ENCODE peak calls at places on chromosome 7, in ten cellular contexts. S is HCT116; J is brain microvascular endothelial cell; T is hepatic stellate cell; H is lung microvascular endothelial cell; K is activated CD8-positive, alpha-beta memory T cell treated with anti-CD3 and anti-CD28 coated beads for 1 hour; B is activated gamma-delta T cell treated with Interleukin-2 at 50 U/mL for 16 hours; Z is trophoblast cell; P is WERI-Rb-1; G is pancreas. E is an unnamed sample.

GRCh38 chr7:147539685-147540084 is 1050.9 kb upstream of the C7orf33 start:
- DNase-seq in S (no peak), J (no peak), T (no peak), H (no peak), K (no peak), B (no peak), Z (no peak), P (no peak), G (no peak), E (no peak)

GRCh38 chr7:121084748-121085336 is 96.3 kb downstream of the CPED1 start:
- DNase-seq in S (no peak), J (peak; percentile 93), T (peak; percentile 22), H (peak; percentile 19), K (no peak), B (no peak), Z (peak; percentile 75), P (no peak), G (no peak), E (no peak)

GRCh38 chr7:17663056-17663675 is 277.1 kb downstream of the SNX13 start:
- DNase-seq in S (no peak), J (peak; percentile 72), T (peak; percentile 52), H (no peak), K (no peak), B (no peak), Z (no peak), P (no peak), G (no peak), E (no peak)

GRCh38 chr7:33444501-33444900 is 315.1 kb downstream of the BBS9 start:
- DNase-seq in S (no peak), J (no peak), T (no peak), H (no peak), K (no peak), B (no peak), Z (no peak), P (no peak), G (no peak), E (no peak)

GRCh38 chr7:1227814-1228534 is 4.7 kb upstream of the UNCX start:
- DNase-seq in S (no peak), J (no peak), T (no peak), H (no peak), K (no peak), B (no peak), Z (no peak), P (no peak), G (no peak), E (no peak)

GRCh38 chr7:73353243-73353642 is 25.3 kb downstream of the FKBP6 start:
- DNase-seq in S (no peak), J (no peak), T (no peak), H (no peak), K (no peak), B (no peak), Z (no peak), P (no peak), G (no peak), E (no peak)

GRCh38 chr7:4017081-4017480 is 665.0 kb upstream of the FOXK1 start:
- DNase-seq in S (no peak), J (no peak), T (no peak), H (no peak), K (no peak), B (no peak), Z (no peak), P (no peak), G (no peak), E (no peak)

GRCh38 chr7:134016942-134017303 is 110.2 kb upstream of the LRGUK start:
- DNase-seq in S (no peak), J (no peak), T (no peak), H (no peak), K (no peak), B (no peak), Z (no peak), P (no peak), G (no peak), E (no peak)

GRCh38 chr7:24573554-24574338 is 494 bp downstream of the PALS2 start:
- DNase-seq in S (no peak), J (peak; percentile 62), T (peak; percentile 52), H (peak; percentile 46), K (peak; percentile 24), B (peak; percentile 23), Z (peak; percentile 15), P (peak; percentile 51), G (peak; percentile 42), E (no peak)

GRCh38 chr7:88358534-88358838 is 51.8 kb upstream of the STEAP4 start:
- DNase-seq in S (no peak), J (no peak), T (no peak), H (no peak), K (no peak), B (no peak), Z (no peak), P (no peak), G (no peak), E (no peak)

GRCh38 chr7:154867068-154867467 is 135.9 kb downstream of the PAXIP1 start:
- DNase-seq in S (no peak), J (no peak), T (no peak), H (no peak), K (no peak), B (no peak), Z (no peak), P (no peak), G (no peak), E (no peak)

GRCh38 chr7:25028370-25028971 is 48.5 kb upstream of the OSBPL3 start:
- DNase-seq in S (no peak), J (peak; percentile 76), T (peak; percentile 74), H (peak; percentile 92), K (no peak), B (no peak), Z (peak; percentile 68), P (no peak), G (no peak), E (no peak)

GRCh38 chr7:96308950-96309263 is 13.0 kb downstream of the SLC25A13 start:
- DNase-seq in S (no peak), J (no peak), T (no peak), H (no peak), K (no peak), B (no peak), Z (no peak), P (no peak), G (no peak), E (no peak)

GRCh38 chr7:101924171-101924570 is 106.7 kb downstream of the CUX1 start:
- DNase-seq in S (peak; percentile 66), J (peak; percentile 81), T (peak; percentile 82), H (peak; percentile 75), K (no peak), B (no peak), Z (peak; percentile 32), P (no peak), G (no peak), E (no peak)

GRCh38 chr7:44220046-44220720 is 19.4 kb downstream of the YKT6 start:
- DNase-seq in S (no peak), J (no peak), T (no peak), H (no peak), K (no peak), B (no peak), Z (no peak), P (no peak), G (no peak), E (no peak)

GRCh38 chr7:25360471-25360870 is 132.2 kb upstream of the NPVF start:
- DNase-seq in S (no peak), J (no peak), T (no peak), H (no peak), K (no peak), B (no peak), Z (no peak), P (no peak), G (no peak), E (no peak)

GRCh38 chr7:1696671-1697498 is 26.8 kb downstream of the ELFN1 start:
- DNase-seq in S (no peak), J (no peak), T (no peak), H (no peak), K (no peak), B (no peak), Z (no peak), P (peak; percentile 6), G (no peak), E (no peak)

GRCh38 chr7:35424869-35425495 is 171.1 kb upstream of the TBX20 start:
- DNase-seq in S (peak; percentile 43), J (peak; percentile 25), T (peak; percentile 52), H (peak; percentile 73), K (peak; percentile 15), B (peak; percentile 39), Z (peak; percentile 57), P (peak; percentile 66), G (peak; percentile 32), E (no peak)

GRCh38 chr7:30858576-30858975 is 53.1 kb upstream of the AQP1 start:
- DNase-seq in S (no peak), J (no peak), T (no peak), H (no peak), K (no peak), B (no peak), Z (no peak), P (no peak), G (no peak), E (no peak)

GRCh38 chr7:93146465-93147127 is 1.6 kb downstream of the SAMD9L start:
- DNase-seq in S (no peak), J (no peak), T (no peak), H (peak; percentile 5), K (no peak), B (no peak), Z (no peak), P (no peak), G (no peak), E (no peak)

GRCh38 chr7:80039255-80039884 is 95.3 kb upstream of the GNAI1 start:
- DNase-seq in S (no peak), J (peak; percentile 35), T (no peak), H (no peak), K (no peak), B (no peak), Z (no peak), P (no peak), G (no peak), E (no peak)

GRCh38 chr7:42203336-42203735 is 33.7 kb downstream of the GLI3 start:
- DNase-seq in S (no peak), J (no peak), T (no peak), H (no peak), K (no peak), B (no peak), Z (no peak), P (no peak), G (no peak), E (no peak)

GRCh38 chr7:141915565-141915964 is 634 bp upstream of the OR9A4 start:
- DNase-seq in S (no peak), J (no peak), T (no peak), H (no peak), K (no peak), B (no peak), Z (peak; percentile 87), P (no peak), G (peak; percentile 50), E (no peak)

GRCh38 chr7:134865001-134865845 is 85.8 kb downstream of the CALD1 start:
- DNase-seq in S (no peak), J (peak; percentile 47), T (no peak), H (no peak), K (no peak), B (no peak), Z (no peak), P (no peak), G (no peak), E (no peak)

E was measured in cortex of kidney.